ENCODE peak calls at places on chromosomes 5 and 9, in five cellular contexts. One of them, this sample, is unnamed.

GRCh38 chr5:129820-130219 is 37.9 kb downstream of the PLEKHG4B start:
- DNase-seq in NT2/D1: no peak
- DNase-seq in HepG2: no peak
- DNase-seq in GM12878: no peak
- DNase-seq in H1: no peak
- DNase-seq in this sample: no peak

GRCh38 chr5:1101991-1102713 is 9.7 kb downstream of the SLC12A7 start:
- DNase-seq in NT2/D1: peak; percentile 50
- DNase-seq in HepG2: no peak
- DNase-seq in GM12878: no peak
- DNase-seq in H1: no peak
- DNase-seq in this sample: no peak

GRCh38 chr9:106877345-106877744 is 14.4 kb downstream of the ZNF462 start:
- DNase-seq in NT2/D1: no peak
- DNase-seq in HepG2: no peak
- DNase-seq in GM12878: no peak
- DNase-seq in H1: no peak
- DNase-seq in this sample: no peak

GRCh38 chr5:134874831-134875655 is 872 bp downstream of the TXNDC15 start:
- DNase-seq in NT2/D1: no peak
- DNase-seq in HepG2: peak; percentile 48
- DNase-seq in GM12878: no peak
- DNase-seq in H1: no peak
- DNase-seq in this sample: peak; percentile 37

GRCh38 chr5:22541037-22541436 is 312.1 kb downstream of the CDH12 start:
- DNase-seq in NT2/D1: no peak
- DNase-seq in HepG2: no peak
- DNase-seq in GM12878: no peak
- DNase-seq in H1: no peak
- DNase-seq in this sample: peak; percentile 11

GRCh38 chr9:81035171-81035570 is 654.2 kb downstream of the TLE1 start:
- DNase-seq in NT2/D1: no peak
- DNase-seq in HepG2: no peak
- DNase-seq in GM12878: no peak
- DNase-seq in H1: no peak
- DNase-seq in this sample: no peak

GRCh38 chr9:116059466-116059865 is 94.1 kb upstream of the PAPPA start:
- DNase-seq in NT2/D1: no peak
- DNase-seq in HepG2: no peak
- DNase-seq in GM12878: no peak
- DNase-seq in H1: no peak
- DNase-seq in this sample: no peak

GRCh38 chr9:131043097-131043496 is 34.1 kb downstream of the LAMC3 start:
- DNase-seq in NT2/D1: no peak
- DNase-seq in HepG2: no peak
- DNase-seq in GM12878: no peak
- DNase-seq in H1: no peak
- DNase-seq in this sample: no peak

GRCh38 chr9:114770991-114771390 is 34.8 kb downstream of the TNFSF15 start:
- DNase-seq in NT2/D1: no peak
- DNase-seq in HepG2: no peak
- DNase-seq in GM12878: no peak
- DNase-seq in H1: no peak
- DNase-seq in this sample: no peak

GRCh38 chr5:168468836-168469235 is 17.4 kb upstream of the RARS1 start:
- DNase-seq in NT2/D1: no peak
- DNase-seq in HepG2: no peak
- DNase-seq in GM12878: no peak
- DNase-seq in H1: no peak
- DNase-seq in this sample: no peak

GRCh38 chr5:141514330-141515111 is 25.6 kb downstream of the PCDHGC5 start:
- DNase-seq in NT2/D1: no peak
- DNase-seq in HepG2: no peak
- DNase-seq in GM12878: no peak
- DNase-seq in H1: no peak
- DNase-seq in this sample: no peak

GRCh38 chr5:23029296-23029695 is 176.2 kb upstream of the CDH12 start:
- DNase-seq in NT2/D1: no peak
- DNase-seq in HepG2: no peak
- DNase-seq in GM12878: no peak
- DNase-seq in H1: no peak
- DNase-seq in this sample: no peak

GRCh38 chr5:171397599-171397998 is 9.9 kb downstream of the NPM1 start:
- DNase-seq in NT2/D1: no peak
- DNase-seq in HepG2: no peak
- DNase-seq in GM12878: no peak
- DNase-seq in H1: no peak
- DNase-seq in this sample: no peak

GRCh38 chr5:171093598-171093997 is 215.4 kb upstream of the TLX3 start:
- DNase-seq in NT2/D1: no peak
- DNase-seq in HepG2: no peak
- DNase-seq in GM12878: no peak
- DNase-seq in H1: no peak
- DNase-seq in this sample: no peak

GRCh38 chr5:54936201-54936600 is 49.2 kb downstream of the ESM1 start:
- DNase-seq in NT2/D1: no peak
- DNase-seq in HepG2: no peak
- DNase-seq in GM12878: no peak
- DNase-seq in H1: no peak
- DNase-seq in this sample: no peak

GRCh38 chr9:36141288-36141687 is 4.8 kb downstream of the GLIPR2 start:
- DNase-seq in NT2/D1: no peak
- DNase-seq in HepG2: no peak
- DNase-seq in GM12878: no peak
- DNase-seq in H1: no peak
- DNase-seq in this sample: no peak

GRCh38 chr5:6551287-6551954 is 81.4 kb downstream of the NSUN2 start:
- DNase-seq in NT2/D1: no peak
- DNase-seq in HepG2: no peak
- DNase-seq in GM12878: no peak
- DNase-seq in H1: no peak
- DNase-seq in this sample: no peak

GRCh38 chr9:131739192-131739961 is 499 bp downstream of the RAPGEF1 start:
- DNase-seq in NT2/D1: no peak
- DNase-seq in HepG2: no peak
- DNase-seq in GM12878: no peak
- DNase-seq in H1: peak; percentile 71
- DNase-seq in this sample: peak; percentile 57

GRCh38 chr9:23850242-23851023 is 24.4 kb upstream of the ELAVL2 start:
- DNase-seq in NT2/D1: no peak
- DNase-seq in HepG2: no peak
- DNase-seq in GM12878: no peak
- DNase-seq in H1: peak; percentile 61
- DNase-seq in this sample: peak; percentile 41

GRCh38 chr5:129905467-129906176 is 1.4 kb downstream of the CHSY3 start:
- DNase-seq in NT2/D1: no peak
- DNase-seq in HepG2: no peak
- DNase-seq in GM12878: no peak
- DNase-seq in H1: peak; percentile 65
- DNase-seq in this sample: peak; percentile 11

GRCh38 chr9:88953401-88954029 is 37.8 kb upstream of the S1PR3 start:
- DNase-seq in NT2/D1: no peak
- DNase-seq in HepG2: peak; percentile 5
- DNase-seq in GM12878: no peak
- DNase-seq in H1: no peak
- DNase-seq in this sample: no peak

DNA sequence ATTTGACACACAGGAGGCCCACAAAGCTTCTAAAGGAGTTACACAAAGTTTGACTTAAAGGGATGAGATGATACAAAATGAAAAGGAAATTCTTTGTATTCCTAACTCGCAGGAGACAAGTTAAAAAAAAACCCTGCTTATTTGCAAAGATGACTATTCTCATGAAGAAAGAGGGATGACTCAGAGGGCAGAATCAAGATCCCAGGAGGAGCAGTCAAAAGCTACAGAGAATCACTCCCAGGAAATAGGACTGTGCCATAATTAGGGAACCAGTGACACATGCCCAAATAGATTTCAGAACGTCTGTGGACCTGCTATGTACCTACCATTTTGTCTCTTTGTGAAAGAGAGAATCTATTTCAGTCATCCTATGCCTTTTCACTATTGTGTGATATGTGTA is 103.5 kb upstream of the ARRDC3 start:
- DNase-seq in NT2/D1: no peak
- DNase-seq in HepG2: no peak
- DNase-seq in GM12878: no peak
- DNase-seq in H1: no peak
- DNase-seq in this sample: no peak
- TF ChIP-seq SUZ12 in NT2/D1: no peak
- TF ChIP-seq SUZ12 in HepG2: no peak
- TF ChIP-seq SUZ12 in GM12878: no peak
- TF ChIP-seq SUZ12 in H1: no peak
- TF ChIP-seq SUZ12 in this sample: no peak

DNA sequence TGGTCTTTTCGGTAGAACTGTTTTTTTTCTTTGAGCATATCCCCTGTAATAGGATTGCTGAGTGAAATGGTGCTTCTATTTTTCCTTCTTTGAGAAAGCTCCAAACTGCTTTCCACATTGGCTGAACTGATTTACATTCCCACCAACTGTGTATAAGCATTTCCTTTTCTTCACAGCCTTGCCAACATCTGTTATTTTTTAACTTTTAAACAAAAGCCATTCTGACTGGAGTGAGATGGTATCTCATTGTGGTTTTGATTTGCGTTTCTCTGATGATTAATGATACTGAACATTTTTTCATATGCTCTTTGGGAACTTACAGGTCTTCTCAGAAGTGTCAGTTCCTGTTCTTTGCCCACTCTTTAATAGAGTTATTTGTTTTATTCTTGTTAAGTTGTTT is 764.8 kb downstream of the MTRR start:
- DNase-seq in NT2/D1: no peak
- DNase-seq in HepG2: no peak
- DNase-seq in GM12878: no peak
- DNase-seq in H1: no peak
- DNase-seq in this sample: no peak
- TF ChIP-seq SUZ12 in NT2/D1: no peak
- TF ChIP-seq SUZ12 in HepG2: no peak
- TF ChIP-seq SUZ12 in GM12878: no peak
- TF ChIP-seq SUZ12 in H1: no peak
- TF ChIP-seq SUZ12 in this sample: no peak

GRCh38 chr5:150117945-150118560 is 31.7 kb upstream of the CSF1R start:
- DNase-seq in NT2/D1: no peak
- DNase-seq in HepG2: no peak
- DNase-seq in GM12878: no peak
- DNase-seq in H1: no peak
- DNase-seq in this sample: no peak
- TF ChIP-seq SUZ12 in NT2/D1: no peak
- TF ChIP-seq SUZ12 in HepG2: no peak
- TF ChIP-seq SUZ12 in GM12878: no peak
- TF ChIP-seq SUZ12 in H1: no peak
- TF ChIP-seq SUZ12 in this sample: no peak

GRCh38 chr9:20353529-20353928 is 268.8 kb downstream of the MLLT3 start:
- DNase-seq in NT2/D1: no peak
- DNase-seq in HepG2: no peak
- DNase-seq in GM12878: no peak
- DNase-seq in H1: no peak
- DNase-seq in this sample: no peak

GRCh38 chr9:20353931-20354652 is 268.2 kb downstream of the MLLT3 start:
- DNase-seq in NT2/D1: no peak
- DNase-seq in HepG2: no peak
- DNase-seq in GM12878: no peak
- DNase-seq in H1: no peak
- DNase-seq in this sample: no peak

GRCh38 chr9:20352531-20352930 is 269.8 kb downstream of the MLLT3 start:
- DNase-seq in NT2/D1: no peak
- DNase-seq in HepG2: no peak
- DNase-seq in GM12878: no peak
- DNase-seq in H1: no peak
- DNase-seq in this sample: no peak

GRCh38 chr9:20349568-20349967 is 272.7 kb downstream of the MLLT3 start:
- DNase-seq in NT2/D1: no peak
- DNase-seq in HepG2: no peak
- DNase-seq in GM12878: no peak
- DNase-seq in H1: no peak
- DNase-seq in this sample: no peak

GRCh38 chr9:20351715-20352114 is 270.6 kb downstream of the MLLT3 start:
- DNase-seq in NT2/D1: no peak
- DNase-seq in HepG2: no peak
- DNase-seq in GM12878: no peak
- DNase-seq in H1: no peak
- DNase-seq in this sample: no peak
- TF ChIP-seq SUZ12 in NT2/D1: no peak
- TF ChIP-seq SUZ12 in HepG2: no peak
- TF ChIP-seq SUZ12 in GM12878: no peak
- TF ChIP-seq SUZ12 in H1: no peak
- TF ChIP-seq SUZ12 in this sample: no peak

GRCh38 chr9:71685394-71685793 is 82.9 kb downstream of the CEMIP2 start:
- DNase-seq in NT2/D1: no peak
- DNase-seq in HepG2: no peak
- DNase-seq in GM12878: no peak
- DNase-seq in H1: no peak
- DNase-seq in this sample: no peak
- TF ChIP-seq SUZ12 in NT2/D1: no peak
- TF ChIP-seq SUZ12 in HepG2: no peak
- TF ChIP-seq SUZ12 in GM12878: no peak
- TF ChIP-seq SUZ12 in H1: no peak
- TF ChIP-seq SUZ12 in this sample: no peak

GRCh38 chr9:76717611-76718010 is 46.6 kb upstream of the PCA3 start:
- DNase-seq in NT2/D1: no peak
- DNase-seq in HepG2: no peak
- DNase-seq in GM12878: no peak
- DNase-seq in H1: no peak
- DNase-seq in this sample: no peak
- TF ChIP-seq SUZ12 in NT2/D1: no peak
- TF ChIP-seq SUZ12 in HepG2: no peak
- TF ChIP-seq SUZ12 in GM12878: no peak
- TF ChIP-seq SUZ12 in H1: no peak
- TF ChIP-seq SUZ12 in this sample: no peak

DNA sequence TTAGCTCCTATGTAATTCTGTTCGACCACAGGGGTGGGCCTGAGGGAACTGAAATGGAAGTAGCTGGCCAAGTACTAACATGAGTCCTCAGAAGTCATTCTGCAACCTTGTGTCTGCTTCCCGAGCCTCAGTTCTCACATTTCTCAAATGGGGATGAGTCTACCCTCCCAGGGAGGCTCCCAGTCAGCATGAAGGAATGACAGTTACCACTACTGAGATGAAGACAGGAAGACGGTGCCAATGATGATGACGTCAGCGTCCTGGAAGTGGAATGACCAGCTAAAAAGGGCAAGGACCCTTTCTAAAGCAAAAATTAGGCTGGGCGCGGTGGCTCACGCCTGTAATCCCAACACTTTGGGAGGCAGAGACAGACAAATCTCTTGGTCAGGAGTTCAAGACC is 6.8 kb downstream of the PIP5KL1 start:
- DNase-seq in NT2/D1: no peak
- DNase-seq in HepG2: no peak
- DNase-seq in GM12878: no peak
- DNase-seq in H1: no peak
- DNase-seq in this sample: no peak
- TF ChIP-seq SUZ12 in NT2/D1: no peak
- TF ChIP-seq SUZ12 in HepG2: no peak
- TF ChIP-seq SUZ12 in GM12878: no peak
- TF ChIP-seq SUZ12 in H1: no peak
- TF ChIP-seq SUZ12 in this sample: no peak

GRCh38 chr5:178467261-178468195 is 122.7 kb downstream of the COL23A1 start:
- DNase-seq in NT2/D1: no peak
- DNase-seq in HepG2: no peak
- DNase-seq in GM12878: no peak
- DNase-seq in H1: no peak
- DNase-seq in this sample: no peak
- TF ChIP-seq SUZ12 in NT2/D1: no peak
- TF ChIP-seq SUZ12 in HepG2: no peak
- TF ChIP-seq SUZ12 in GM12878: no peak
- TF ChIP-seq SUZ12 in H1: no peak
- TF ChIP-seq SUZ12 in this sample: no peak